ENCODE peak calls at places on chromosomes 2 and 18, in eight cellular contexts. H, C, W, T, J, Q, M and F are unnamed samples.

GRCh38 chr18:37445368-37445767 is 120.2 kb downstream of the CELF4 start:
- DNase-seq in H (peak; percentile 17), C (no peak), W (no peak), T (no peak), J (no peak), Q (no peak), M (no peak), F (peak; percentile 74)

GRCh38 chr2:200869014-200869413 is 4.6 kb upstream of the CLK1 start:
- DNase-seq in H (no peak), C (no peak), W (no peak), T (no peak), J (no peak), Q (no peak), M (no peak), F (no peak)

GRCh38 chr2:24743914-24744313 is 49.3 kb downstream of the PTRHD1 start:
- DNase-seq in H (no peak), C (no peak), W (no peak), T (no peak), J (no peak), Q (no peak), M (no peak), F (no peak)

GRCh38 chr18:22551536-22552151 is 133.9 kb upstream of the CTAGE1 start:
- DNase-seq in H (peak; percentile 99), C (peak; percentile 92), W (peak; percentile 88), T (peak; percentile 20), J (no peak), Q (peak; percentile 53), M (no peak), F (peak; percentile 99)

GRCh38 chr2:85704800-85705679 is 10.9 kb downstream of the GNLY start:
- DNase-seq in H (peak; percentile 42), C (no peak), W (no peak), T (no peak), J (no peak), Q (no peak), M (no peak), F (peak; percentile 37)

GRCh38 chr2:143710879-143711278 is 581.7 kb downstream of the ARHGAP15 start:
- DNase-seq in H (no peak), C (no peak), W (no peak), T (no peak), J (no peak), Q (no peak), M (no peak), F (no peak)

GRCh38 chr18:24609249-24609648 is 148.8 kb downstream of the HRH4 start:
- DNase-seq in H (no peak), C (peak; percentile 24), W (no peak), T (no peak), J (no peak), Q (no peak), M (no peak), F (no peak)

GRCh38 chr2:237743561-237744269 is 54.9 kb upstream of the RBM44 start:
- DNase-seq in H (peak; percentile 22), C (peak; percentile 63), W (peak; percentile 68), T (peak; percentile 23), J (no peak), Q (no peak), M (no peak), F (peak; percentile 43)

GRCh38 chr2:9004338-9005204 is 1.1 kb upstream of the MBOAT2 start:
- DNase-seq in H (peak; percentile 45), C (peak; percentile 36), W (no peak), T (peak; percentile 30), J (no peak), Q (peak; percentile 22), M (no peak), F (peak; percentile 95)

GRCh38 chr18:44039826-44040225 is 640.9 kb upstream of the SETBP1 start:
- DNase-seq in H (no peak), C (no peak), W (peak; percentile 21), T (no peak), J (no peak), Q (peak; percentile 5), M (no peak), F (no peak)

GRCh38 chr2:218291934-218292699 is at the start of gene TMBIM1:
- DNase-seq in H (peak; percentile 40), C (peak; percentile 58), W (peak; percentile 61), T (peak; percentile 84), J (peak; percentile 65), Q (peak; percentile 97), M (peak; percentile 87), F (peak; percentile 55)

GRCh38 chr2:171595896-171596295 is 73.6 kb downstream of the CYBRD1 start:
- DNase-seq in H (peak; percentile 91), C (peak; percentile 95), W (peak; percentile 97), T (no peak), J (peak; percentile 15), Q (peak; percentile 82), M (no peak), F (peak; percentile 86)

GRCh38 chr2:16553222-16553621 is 112.4 kb downstream of the CYRIA start:
- DNase-seq in H (peak; percentile 41), C (peak; percentile 33), W (peak; percentile 50), T (peak; percentile 10), J (peak; percentile 20), Q (peak; percentile 4), M (peak; percentile 46), F (peak; percentile 3)

GRCh38 chr2:73187549-73187948 is 14.8 kb upstream of the NOTO start:
- DNase-seq in H (no peak), C (no peak), W (no peak), T (no peak), J (no peak), Q (no peak), M (no peak), F (no peak)

GRCh38 chr2:158395166-158395565 is 61.4 kb downstream of the CCDC148 start:
- DNase-seq in H (peak; percentile 38), C (no peak), W (no peak), T (no peak), J (no peak), Q (peak; percentile 19), M (no peak), F (peak; percentile 16)

GRCh38 chr2:95024960-95025405 is 525 bp upstream of the MAL start:
- DNase-seq in H (no peak), C (no peak), W (no peak), T (no peak), J (no peak), Q (no peak), M (no peak), F (no peak)

GRCh38 chr18:74896390-74896991 is 298.8 kb downstream of the ZNF407 start:
- DNase-seq in H (peak; percentile 8), C (peak; percentile 12), W (peak; percentile 12), T (no peak), J (peak; percentile 8), Q (no peak), M (peak; percentile 40), F (peak; percentile 42)

GRCh38 chr2:183010112-183010511 is 28.1 kb downstream of the NCKAP1 start:
- DNase-seq in H (peak; percentile 78), C (peak; percentile 88), W (peak; percentile 64), T (no peak), J (no peak), Q (peak; percentile 24), M (no peak), F (peak; percentile 50)